ENCODE peak calls at places on chromosomes 5 and 9, in four cellular contexts. O is A549, K is HepG2, J is K562. L is an unnamed sample.

GRCh38 chr5:128318691-128319090 is 219.4 kb downstream of the FBN2 start:
- DNase-seq in O (no peak), K (no peak), J (no peak), L (no peak)

GRCh38 chr9:82598254-82599039 is 464.5 kb downstream of the RASEF start:
- DNase-seq in O (no peak), K (no peak), J (no peak), L (peak; percentile 12)

GRCh38 chr5:169650701-169651331 is 13.7 kb downstream of the DOCK2 start:
- DNase-seq in O (peak; percentile 29), K (no peak), J (peak; percentile 46), L (peak; percentile 91)

GRCh38 chr9:97714435-97714834 is 17.3 kb upstream of the XPA start:
- DNase-seq in O (peak; percentile 82), K (peak; percentile 18), J (no peak), L (peak; percentile 56)

GRCh38 chr5:170861855-170862766 is at the start of gene RANBP17:
- DNase-seq in O (peak; percentile 75), K (no peak), J (no peak), L (peak; percentile 67)

GRCh38 chr5:69492391-69493234 is at the start of gene OCLN:
- DNase-seq in O (peak; percentile 79), K (peak; percentile 78), J (no peak), L (no peak)

GRCh38 chr9:114027159-114027895 is 50.8 kb downstream of the AMBP start:
- DNase-seq in O (no peak), K (no peak), J (no peak), L (no peak)

GRCh38 chr9:13274901-13275641 is 4.4 kb downstream of the MPDZ start:
- DNase-seq in O (no peak), K (no peak), J (no peak), L (peak; percentile 63)

GRCh38 chr5:149638546-149639241 is 57.4 kb downstream of the ARHGEF37 start:
- DNase-seq in O (no peak), K (no peak), J (no peak), L (no peak)

GRCh38 chr5:139808481-139809330 is 13.1 kb downstream of the PSD2 start:
- DNase-seq in O (no peak), K (no peak), J (peak; percentile 64), L (peak; percentile 24)

GRCh38 chr9:69136185-69136584 is 37.9 kb upstream of the TJP2 start:
- DNase-seq in O (no peak), K (no peak), J (no peak), L (no peak)

GRCh38 chr9:101317735-101318134 is 67.1 kb downstream of the BAAT start:
- DNase-seq in O (no peak), K (no peak), J (no peak), L (no peak)

GRCh38 chr5:137186759-137187461 is 312.2 kb downstream of the SPOCK1 start:
- DNase-seq in O (no peak), K (no peak), J (no peak), L (peak; percentile 81)

GRCh38 chr5:153714732-153715287 is 224.3 kb downstream of the GRIA1 start:
- DNase-seq in O (no peak), K (no peak), J (no peak), L (peak; percentile 13)

GRCh38 chr9:89342213-89342612 is 23.9 kb downstream of the SECISBP2 start:
- DNase-seq in O (no peak), K (no peak), J (peak; percentile 28), L (no peak)

GRCh38 chr9:121282309-121283071 is 14.5 kb downstream of the GSN start:
- DNase-seq in O (no peak), K (no peak), J (no peak), L (peak; percentile 85)

GRCh38 chr5:24094081-24094480 is 550.7 kb downstream of the CDH10 start:
- DNase-seq in O (no peak), K (no peak), J (no peak), L (no peak)

GRCh38 chr9:130301483-130302286 is 36.1 kb downstream of the HMCN2 start:
- DNase-seq in O (no peak), K (no peak), J (no peak), L (peak; percentile 33)

GRCh38 chr5:109693535-109694152 is 3.9 kb downstream of the MAN2A1 start:
- DNase-seq in O (no peak), K (no peak), J (no peak), L (peak; percentile 67)

GRCh38 chr5:79873216-79873615 is 117.8 kb downstream of the MTX3 start:
- DNase-seq in O (no peak), K (no peak), J (no peak), L (no peak)

GRCh38 chr9:107650995-107651394 is 161.4 kb upstream of the KLF4 start:
- DNase-seq in O (no peak), K (no peak), J (no peak), L (no peak)

GRCh38 chr9:99239341-99240055 is 17.4 kb downstream of the SEC61B start:
- DNase-seq in O (no peak), K (no peak), J (no peak), L (peak; percentile 36)

GRCh38 chr9:68925175-68925574 is 88.7 kb downstream of the PRKACG start:
- DNase-seq in O (no peak), K (no peak), J (no peak), L (no peak)

GRCh38 chr5:173330151-173330855 is 2.1 kb upstream of the STC2 start:
- DNase-seq in O (no peak), K (peak; percentile 82), J (no peak), L (no peak)

GRCh38 chr5:181215997-181216982 is 6.8 kb upstream of the TRIM41 start:
- DNase-seq in O (peak; percentile 91), K (no peak), J (peak; percentile 57), L (no peak)

GRCh38 chr9:12798066-12798770 is 23.4 kb downstream of the LURAP1L start:
- DNase-seq in O (no peak), K (no peak), J (no peak), L (no peak)

GRCh38 chr5:108212775-108213346 is 169.0 kb downstream of the FBXL17 start:
- DNase-seq in O (peak; percentile 21), K (peak; percentile 64), J (peak; percentile 18), L (peak; percentile 70)

GRCh38 chr5:124052201-124052600 is 540.2 kb downstream of the CSNK1G3 start:
- DNase-seq in O (no peak), K (no peak), J (no peak), L (no peak)

GRCh38 chr9:35757527-35758275 is 3.6 kb upstream of the MSMP start:
- DNase-seq in O (peak; percentile 74), K (peak; percentile 35), J (peak; percentile 41), L (no peak)

GRCh38 chr9:129026442-129027223 is 1.5 kb downstream of the SH3GLB2 start:
- DNase-seq in O (no peak), K (peak; percentile 20), J (peak; percentile 29), L (peak; percentile 24)

GRCh38 chr5:161382702-161383101 is 163.8 kb downstream of the GABRB2 start:
- DNase-seq in O (no peak), K (no peak), J (no peak), L (no peak)

GRCh38 chr5:76299592-76299991 is 103.5 kb upstream of the IQGAP2 start:
- DNase-seq in O (no peak), K (no peak), J (no peak), L (no peak)

GRCh38 chr5:72231989-72232703 is 87.9 kb downstream of the MRPS27 start:
- DNase-seq in O (no peak), K (no peak), J (peak; percentile 24), L (no peak)

GRCh38 chr5:38433160-38433861 is 123.1 kb downstream of the LIFR start:
- DNase-seq in O (no peak), K (no peak), J (no peak), L (peak; percentile 87)

GRCh38 chr5:71982717-71983395 is 124.4 kb upstream of the MAP1B start:
- DNase-seq in O (no peak), K (no peak), J (no peak), L (no peak)

GRCh38 chr5:147396070-147396469 is 113.8 kb downstream of the DPYSL3 start:
- DNase-seq in O (no peak), K (no peak), J (no peak), L (no peak)

GRCh38 chr9:100445903-100446549 is 19.1 kb downstream of the MSANTD3 start:
- DNase-seq in O (no peak), K (no peak), J (no peak), L (no peak)

GRCh38 chr5:53438486-53439472 is 41.6 kb upstream of the FST start:
- DNase-seq in O (no peak), K (no peak), J (no peak), L (peak; percentile 66)

GRCh38 chr5:138778234-138778633 is 25.0 kb downstream of the CTNNA1 start:
- DNase-seq in O (no peak), K (no peak), J (no peak), L (no peak)

DNA sequence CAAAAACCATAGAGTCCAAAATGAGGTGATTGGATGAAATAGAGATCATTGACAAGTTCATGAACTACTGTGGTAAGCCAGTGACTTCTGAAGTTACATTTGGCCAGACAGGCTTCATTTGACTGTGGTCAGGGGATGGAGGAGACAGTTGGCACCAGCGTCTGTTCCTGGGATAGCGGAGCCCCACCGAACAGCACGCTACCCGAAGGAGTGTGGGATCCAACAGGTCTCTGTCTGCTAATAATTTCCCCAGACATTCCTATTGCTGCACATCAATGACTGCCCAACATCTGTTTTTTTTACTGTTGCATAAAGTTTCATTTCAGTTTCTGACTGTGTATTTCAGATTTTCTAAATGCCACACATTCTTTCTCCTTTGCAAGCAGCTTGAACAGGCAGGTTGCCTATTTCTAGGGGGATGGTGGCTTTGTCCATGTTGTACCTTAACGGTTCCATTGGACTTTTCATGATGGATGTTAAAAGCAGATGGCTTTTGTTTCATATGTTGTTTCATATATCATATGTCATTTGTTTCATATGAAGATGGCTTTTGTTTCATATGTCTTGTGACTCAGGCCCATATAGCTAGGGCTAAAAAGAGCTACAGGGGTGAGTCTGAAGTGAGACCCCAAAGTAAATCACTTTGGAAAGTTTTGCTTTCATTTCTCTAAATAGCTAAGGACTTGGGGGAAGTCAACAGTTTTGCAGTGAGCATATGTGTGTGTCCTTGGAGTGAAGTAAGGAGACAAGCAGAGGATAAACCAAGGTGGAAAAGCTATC is 180.7 kb downstream of the GOLPH3 start:
- DNase-seq in O (no peak), K (no peak), J (no peak), L (peak; percentile 50)
- TF ChIP-seq MAZ in O (no peak), K (no peak), J (no peak), L (no peak)

GRCh38 chr9:5630038-5630507 is 1.2 kb downstream of the RIC1 start:
- DNase-seq in O (peak; percentile 36), K (peak; percentile 16), J (no peak), L (no peak)
- TF ChIP-seq MAZ in O (no peak), K (no peak), J (no peak), L (no peak)

GRCh38 chr5:126490167-126490937 is 67.1 kb downstream of the GRAMD2B start:
- DNase-seq in O (no peak), K (no peak), J (no peak), L (no peak)
- TF ChIP-seq MAZ in O (no peak), K (no peak), J (no peak), L (no peak)

DNA sequence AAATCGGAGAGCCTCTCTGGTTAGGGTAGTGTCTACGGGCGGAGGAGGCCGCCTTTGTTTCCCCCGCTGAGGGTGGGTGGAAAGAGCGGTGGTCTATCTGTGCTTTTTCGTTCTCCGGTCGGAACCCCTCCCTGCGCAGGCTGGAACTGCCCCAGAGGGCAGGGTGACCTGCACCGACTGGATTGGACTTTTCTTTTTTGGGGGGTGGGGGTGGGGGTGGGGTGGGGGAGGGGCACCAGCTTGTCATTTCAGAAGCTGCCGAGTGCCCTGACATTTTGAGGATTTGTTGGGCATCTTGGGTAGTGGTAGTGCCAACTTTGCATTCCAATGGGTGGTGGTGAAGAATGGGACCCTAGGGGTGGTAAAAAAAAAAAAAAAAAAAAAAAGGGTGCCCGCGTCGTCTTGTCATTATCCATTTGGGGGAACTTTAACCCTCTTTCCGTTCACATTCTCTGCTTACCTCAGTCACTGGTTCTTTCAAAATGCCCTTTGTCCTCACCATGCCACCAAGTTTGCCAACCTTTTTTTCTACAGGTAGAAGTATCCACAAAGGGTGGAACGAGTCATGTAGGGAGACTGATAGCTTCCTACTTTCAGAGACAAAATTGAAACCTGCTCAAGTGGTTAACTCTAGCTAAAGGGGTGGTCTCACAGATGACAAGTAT is 1.3 kb downstream of the UBE2R2 start:
- DNase-seq in O (peak; percentile 10), K (peak; percentile 47), J (no peak), L (no peak)
- TF ChIP-seq MAZ in O (no peak), K (no peak), J (no peak), L (no peak)

L was measured in IMR-90.